ENCODE peak calls at places on chromosomes 3 and 15, in four cellular contexts. C, N, P and T are unnamed samples.

GRCh38 chr3:107727102-107727501 is 204.3 kb downstream of the BBX start:
- DNase-seq in C (no peak), N (no peak), P (no peak), T (no peak)

GRCh38 chr3:171458857-171459129 is 1.4 kb downstream of the TNIK start:
- DNase-seq in C (no peak), N (no peak), P (no peak), T (no peak)

GRCh38 chr3:157669403-157669802 is 166.2 kb upstream of the VEPH1 start:
- DNase-seq in C (no peak), N (no peak), P (no peak), T (no peak)

GRCh38 chr15:93152951-93153350 is 63.9 kb upstream of the RGMA start:
- DNase-seq in C (peak), N (peak), P (no peak), T (no peak)

GRCh38 chr3:62601238-62601856 is 228.0 kb upstream of the FEZF2 start:
- DNase-seq in C (no peak), N (no peak), P (no peak), T (peak)

GRCh38 chr15:73127302-73127936 is 75.2 kb downstream of the NEO1 start:
- DNase-seq in C (peak), N (no peak), P (peak), T (no peak)

GRCh38 chr3:102529452-102529851 is 94.6 kb downstream of the ZPLD1 start:
- DNase-seq in C (no peak), N (no peak), P (no peak), T (no peak)

GRCh38 chr15:83205725-83206324 is 1.8 kb downstream of the HDGFL3 start:
- DNase-seq in C (no peak), N (no peak), P (no peak), T (no peak)

GRCh38 chr3:128149632-128150031 is 3.6 kb upstream of the EEFSEC start:
- DNase-seq in C (no peak), N (no peak), P (no peak), T (no peak)

GRCh38 chr3:44995142-44995770 is 19.2 kb downstream of the EXOSC7 start:
- DNase-seq in C (no peak), N (no peak), P (no peak), T (peak)

GRCh38 chr3:123521179-123521969 is 63.5 kb downstream of the HACD2 start:
- DNase-seq in C (no peak), N (no peak), P (no peak), T (no peak)

GRCh38 chr15:35306361-35306981 is 221.4 kb upstream of the NANOGP8 start:
- DNase-seq in C (peak), N (no peak), P (no peak), T (peak)

GRCh38 chr3:197792019-197792647 is 1.1 kb downstream of the LRCH3 start:
- DNase-seq in C (peak), N (no peak), P (no peak), T (no peak)

GRCh38 chr15:86316216-86316615 is 236.5 kb downstream of the AGBL1 start:
- DNase-seq in C (no peak), N (no peak), P (no peak), T (no peak)

GRCh38 chr3:101066776-101067175 is 73.6 kb upstream of the ABI3BP start:
- DNase-seq in C (no peak), N (no peak), P (no peak), T (no peak)

GRCh38 chr15:84894743-84895425 is 10.4 kb downstream of the SLC28A1 start:
- DNase-seq in C (no peak), N (no peak), P (no peak), T (no peak)

GRCh38 chr3:12425850-12426579 is 58.3 kb upstream of the TSEN2 start:
- DNase-seq in C (no peak), N (no peak), P (no peak), T (no peak)

GRCh38 chr15:50183112-50183794 is 1.3 kb downstream of the SLC27A2 start:
- DNase-seq in C (peak), N (no peak), P (no peak), T (no peak)

GRCh38 chr15:90968434-90968833 is 13.8 kb downstream of the RCCD1 start:
- DNase-seq in C (no peak), N (no peak), P (no peak), T (no peak)

GRCh38 chr15:76647612-76648011 is 257.5 kb downstream of the SCAPER start:
- DNase-seq in C (no peak), N (no peak), P (peak), T (no peak)

GRCh38 chr15:68553994-68554715 is 24.6 kb upstream of the CORO2B start:
- DNase-seq in C (peak), N (peak), P (peak), T (peak)

GRCh38 chr3:46417120-46417510 is 10.1 kb downstream of the CCRL2 start:
- DNase-seq in C (no peak), N (no peak), P (no peak), T (no peak)

GRCh38 chr3:120370463-120370862 is 21.3 kb upstream of the LRRC58 start:
- DNase-seq in C (no peak), N (no peak), P (no peak), T (no peak)

GRCh38 chr3:176347424-176348146 is 849.7 kb downstream of the TBL1XR1 start:
- DNase-seq in C (no peak), N (no peak), P (no peak), T (no peak)

GRCh38 chr15:66765478-66766281 is 63.6 kb downstream of the SMAD6 start:
- DNase-seq in C (peak), N (peak), P (peak), T (peak)